ENCODE peak calls at places on chromosomes 6 and 20, in eight cellular contexts. J is lower lobe of right lung, P is chondrocyte, B is ovary, C is heart left ventricle, H is cardiac fibroblast, Y is IMR-90, F is breast epithelium. Q is an unnamed sample.

GRCh38 chr6:85468326-85468725 is 18.4 kb downstream of the NT5E start:
- DNase-seq in J (no peak), P (no peak), B (no peak), C (no peak), H (peak), Y (peak), F (no peak), Q (no peak)

GRCh38 chr6:10977231-10977968 is 66.7 kb downstream of the ELOVL2 start:
- DNase-seq in J (no peak), P (no peak), B (no peak), C (no peak), H (no peak), Y (no peak), F (no peak), Q (no peak)

GRCh38 chr6:144661101-144661806 is 376.1 kb downstream of the UTRN start:
- DNase-seq in J (no peak), P (no peak), B (no peak), C (no peak), H (no peak), Y (peak), F (no peak), Q (no peak)

GRCh38 chr6:106547556-106547955 is 81.7 kb downstream of the RTN4IP1 start:
- DNase-seq in J (no peak), P (no peak), B (no peak), C (no peak), H (peak), Y (no peak), F (no peak), Q (no peak)

GRCh38 chr20:38355161-38356012 is 9.1 kb downstream of the LBP start:
- DNase-seq in J (no peak), P (no peak), B (no peak), C (no peak), H (no peak), Y (no peak), F (no peak), Q (no peak)

GRCh38 chr6:134826889-134827737 is 122.8 kb downstream of the ALDH8A1 start:
- DNase-seq in J (no peak), P (no peak), B (peak), C (peak), H (peak), Y (peak), F (peak), Q (peak)

GRCh38 chr6:90940812-90941481 is 354.1 kb upstream of the MAP3K7 start:
- DNase-seq in J (no peak), P (no peak), B (no peak), C (no peak), H (peak), Y (peak), F (no peak), Q (peak)

GRCh38 chr20:23200914-23201313 is 114.8 kb upstream of the CD93 start:
- DNase-seq in J (peak), P (no peak), B (no peak), C (no peak), H (peak), Y (peak), F (no peak), Q (no peak)

GRCh38 chr6:44022296-44022661 is 105.0 kb downstream of the MRPL14 start:
- DNase-seq in J (no peak), P (no peak), B (no peak), C (no peak), H (peak), Y (peak), F (no peak), Q (no peak)

GRCh38 chr6:144922120-144922722 is 637.1 kb downstream of the UTRN start:
- DNase-seq in J (no peak), P (no peak), B (no peak), C (no peak), H (peak), Y (peak), F (no peak), Q (no peak)

GRCh38 chr6:20755631-20756030 is 221.4 kb downstream of the CDKAL1 start:
- DNase-seq in J (no peak), P (no peak), B (no peak), C (no peak), H (peak), Y (peak), F (no peak), Q (no peak)

GRCh38 chr6:96499781-96500180 is 21.8 kb upstream of the UFL1 start:
- DNase-seq in J (no peak), P (no peak), B (no peak), C (no peak), H (no peak), Y (no peak), F (no peak), Q (no peak)

GRCh38 chr6:140105857-140106256 is 731.4 kb upstream of the CITED2 start:
- DNase-seq in J (no peak), P (no peak), B (no peak), C (no peak), H (peak), Y (no peak), F (no peak), Q (no peak)
- TF ChIP-seq CTCF in J (no peak), P (peak), B (no peak), C (peak), H (peak), Y (peak), F (no peak), Q (peak)

DNA sequence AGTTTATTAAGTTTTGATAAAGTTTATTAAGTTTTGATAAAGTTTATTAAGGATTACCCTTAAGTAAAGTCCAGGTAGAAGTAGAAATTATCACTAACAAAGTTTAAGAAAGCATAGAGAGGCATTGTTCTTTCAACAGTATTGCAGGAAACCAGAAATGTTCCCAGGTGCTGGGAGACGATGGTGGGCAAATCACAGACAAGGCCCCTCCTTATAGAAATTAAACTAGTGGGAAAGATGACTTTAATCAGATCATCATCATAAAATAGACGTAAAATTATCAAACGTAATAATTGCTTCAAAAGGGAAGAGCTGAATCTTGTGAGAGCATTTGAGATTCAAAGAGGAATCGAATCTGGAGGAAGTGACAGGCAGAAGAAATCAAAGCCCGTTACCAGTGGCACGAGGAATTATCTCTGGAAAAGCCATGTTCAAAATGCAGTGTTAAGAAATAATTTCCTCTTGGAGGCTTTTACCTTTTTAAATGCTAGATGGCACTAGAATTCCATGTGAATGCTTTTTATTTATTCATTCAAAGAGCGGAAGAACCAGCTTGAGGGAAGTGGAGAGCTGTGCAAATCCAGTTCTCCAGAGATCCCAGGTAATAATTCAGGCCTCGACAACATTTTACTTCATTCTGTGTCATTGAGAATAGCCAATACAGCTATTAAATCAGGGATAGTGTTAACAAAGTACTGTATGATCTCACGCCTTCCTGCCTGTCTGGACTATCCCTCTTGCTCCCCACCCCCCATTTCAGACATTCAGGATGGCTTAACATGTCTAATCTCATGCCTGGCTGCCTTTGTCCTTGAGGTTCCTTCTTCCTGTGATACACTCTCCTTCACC is 1.0 kb upstream of the APMAP start:
- DNase-seq in J (no peak), P (no peak), B (no peak), C (no peak), H (peak), Y (peak), F (no peak), Q (no peak)
- TF ChIP-seq CTCF in J (peak), P (peak), B (peak), C (peak), H (peak), Y (peak), F (peak), Q (peak)

DNA sequence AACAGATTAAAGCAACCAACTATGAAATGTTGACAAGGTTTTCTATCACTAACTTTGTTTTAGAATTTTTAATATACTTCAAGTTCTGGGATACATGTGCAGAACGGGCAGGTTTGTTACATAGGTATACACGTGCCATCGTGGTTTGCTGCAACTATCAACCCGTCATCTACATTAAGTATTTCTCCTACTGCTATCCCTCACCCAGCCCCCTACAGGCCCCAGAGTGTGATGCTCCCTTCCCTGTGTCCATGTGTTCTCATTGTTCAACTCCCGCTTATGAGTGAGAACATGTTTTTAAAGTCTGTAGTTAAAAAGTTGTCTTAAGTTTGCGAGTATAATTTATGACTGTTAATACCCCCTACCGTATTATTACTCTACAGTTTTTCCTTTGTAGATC is 844.3 kb upstream of the MANEA start:
- DNase-seq in J (no peak), P (no peak), B (no peak), C (no peak), H (no peak), Y (no peak), F (no peak), Q (no peak)
- TF ChIP-seq CTCF in J (no peak), P (no peak), B (no peak), C (no peak), H (no peak), Y (no peak), F (no peak), Q (no peak)

GRCh38 chr20:6122873-6123649 is at the start of gene FERMT1:
- DNase-seq in J (peak), P (no peak), B (peak), C (peak), H (peak), Y (peak), F (no peak), Q (no peak)
- TF ChIP-seq CTCF in J (peak), P (peak), B (no peak), C (peak), H (peak), Y (no peak), F (no peak), Q (no peak)

GRCh38 chr6:389143-389542 is 2.4 kb upstream of the IRF4 start:
- DNase-seq in J (no peak), P (no peak), B (no peak), C (no peak), H (no peak), Y (no peak), F (no peak), Q (no peak)

GRCh38 chr6:389622-390021 is 1.9 kb upstream of the IRF4 start:
- DNase-seq in J (no peak), P (no peak), B (no peak), C (no peak), H (no peak), Y (no peak), F (no peak), Q (no peak)

GRCh38 chr6:392441-393390 is 1.2 kb downstream of the IRF4 start:
- DNase-seq in J (no peak), P (no peak), B (no peak), C (no peak), H (peak), Y (no peak), F (no peak), Q (no peak)

GRCh38 chr6:391559-392440 is at the start of gene IRF4:
- DNase-seq in J (no peak), P (no peak), B (no peak), C (no peak), H (peak), Y (no peak), F (no peak), Q (no peak)

GRCh38 chr6:390914-391558 is 516 bp upstream of the IRF4 start:
- DNase-seq in J (no peak), P (no peak), B (no peak), C (no peak), H (peak), Y (no peak), F (no peak), Q (no peak)
- TF ChIP-seq CTCF in J (no peak), P (peak), B (no peak), C (no peak), H (no peak), Y (no peak), F (no peak), Q (no peak)

Q was measured in AG04450.